ENCODE peak calls at places on chromosome 6, in nine cellular contexts. E is HCT116, Y is vagina, G is heart left ventricle, C is stomach, M is right lobe of liver, X is H54, S is HepG2, A is A549. T is an unnamed sample.

GRCh38 chr6:15697895-15698294 is 35.1 kb upstream of the DTNBP1 start:
- DNase-seq in E (no peak), Y (no peak), G (no peak), C (no peak), M (no peak), X (no peak), S (no peak), A (no peak), T (no peak)

GRCh38 chr6:15249371-15250019 is 3.6 kb downstream of the JARID2 start:
- DNase-seq in E (no peak), Y (no peak), G (no peak), C (no peak), M (no peak), X (no peak), S (no peak), A (no peak), T (peak; percentile 40)

GRCh38 chr6:15350386-15351083 is 104.7 kb downstream of the JARID2 start:
- DNase-seq in E (no peak), Y (no peak), G (no peak), C (no peak), M (no peak), X (no peak), S (no peak), A (no peak), T (no peak)

GRCh38 chr6:5818959-5819358 is 187.8 kb downstream of the NRN1 start:
- DNase-seq in E (no peak), Y (no peak), G (no peak), C (no peak), M (no peak), X (no peak), S (no peak), A (no peak), T (no peak)

GRCh38 chr6:118678866-118679265 is 27.5 kb upstream of the CEP85L start:
- DNase-seq in E (no peak), Y (no peak), G (no peak), C (no peak), M (no peak), X (no peak), S (no peak), A (no peak), T (no peak)

GRCh38 chr6:157013649-157014365 is 236.6 kb downstream of the ARID1B start:
- DNase-seq in E (no peak), Y (no peak), G (no peak), C (no peak), M (no peak), X (no peak), S (no peak), A (no peak), T (no peak)

GRCh38 chr6:106547961-106548453 is 81.3 kb downstream of the RTN4IP1 start:
- DNase-seq in E (no peak), Y (no peak), G (no peak), C (no peak), M (no peak), X (no peak), S (peak; percentile 76), A (no peak), T (no peak)

GRCh38 chr6:168031411-168032382 is 34.2 kb downstream of the KIF25 start:
- DNase-seq in E (no peak), Y (peak; percentile 75), G (no peak), C (no peak), M (peak; percentile 31), X (no peak), S (no peak), A (no peak), T (peak; percentile 41)

GRCh38 chr6:4351857-4352669 is 216.7 kb upstream of the ECI2 start:
- DNase-seq in E (peak; percentile 36), Y (peak; percentile 91), G (peak; percentile 85), C (peak; percentile 28), M (no peak), X (peak; percentile 65), S (no peak), A (peak; percentile 64), T (no peak)

GRCh38 chr6:103800131-103800670 is 1059.5 kb downstream of the HACE1 start:
- DNase-seq in E (no peak), Y (no peak), G (no peak), C (no peak), M (no peak), X (no peak), S (no peak), A (no peak), T (no peak)

GRCh38 chr6:18226451-18226850 is 37.9 kb downstream of the DEK start:
- DNase-seq in E (no peak), Y (no peak), G (no peak), C (no peak), M (no peak), X (no peak), S (no peak), A (no peak), T (no peak)

GRCh38 chr6:135170849-135171248 is 10.3 kb upstream of the MYB start:
- DNase-seq in E (no peak), Y (no peak), G (no peak), C (no peak), M (no peak), X (no peak), S (no peak), A (no peak), T (no peak)

GRCh38 chr6:89209457-89209856 is 7.7 kb downstream of the GABRR1 start:
- DNase-seq in E (no peak), Y (no peak), G (no peak), C (no peak), M (no peak), X (no peak), S (no peak), A (no peak), T (no peak)

GRCh38 chr6:6920984-6921313 is 186.8 kb upstream of the RREB1 start:
- DNase-seq in E (no peak), Y (no peak), G (no peak), C (peak; percentile 74), M (no peak), X (no peak), S (no peak), A (no peak), T (no peak)

GRCh38 chr6:29722773-29723665 is at the start of gene HLA-F:
- DNase-seq in E (peak; percentile 67), Y (peak; percentile 96), G (peak; percentile 90), C (peak; percentile 93), M (peak; percentile 78), X (peak; percentile 88), S (peak; percentile 63), A (peak; percentile 76), T (peak; percentile 91)

GRCh38 chr6:43172127-43173007 is 1.3 kb downstream of the SRF start:
- DNase-seq in E (no peak), Y (no peak), G (peak; percentile 79), C (peak; percentile 39), M (peak; percentile 79), X (peak; percentile 30), S (peak; percentile 29), A (no peak), T (peak; percentile 93)
- TF ChIP-seq POLR2A in E (no peak), Y (no peak), G (no peak), C (no peak), M (peak; percentile 41), X (peak; percentile 14), S (peak; percentile 18), A (no peak), T (no peak)

DNA sequence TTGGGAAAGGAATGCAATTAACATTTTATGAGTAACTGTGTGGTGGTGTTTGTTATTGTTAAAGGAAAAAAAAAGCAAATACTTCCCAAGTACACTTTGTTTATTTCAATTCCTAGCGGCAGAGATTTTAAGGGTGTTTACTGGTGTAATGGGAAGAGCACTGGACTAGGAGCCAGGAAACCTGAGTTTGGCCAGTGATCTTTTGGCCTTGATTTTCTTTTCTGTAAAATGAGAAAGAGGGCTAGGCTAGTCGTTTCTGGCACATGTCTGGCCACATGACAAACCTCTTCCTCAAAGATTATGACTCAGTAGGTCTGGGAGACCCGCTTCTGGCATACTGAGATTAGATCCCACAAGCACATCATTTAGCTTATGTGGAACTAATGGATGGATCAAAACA is 428.1 kb upstream of the NOX3 start:
- DNase-seq in E (no peak), Y (no peak), G (no peak), C (no peak), M (no peak), X (no peak), S (no peak), A (no peak), T (no peak)
- TF ChIP-seq POLR2A in E (no peak), Y (no peak), G (no peak), C (no peak), M (no peak), X (no peak), S (no peak), A (no peak), T (no peak)

DNA sequence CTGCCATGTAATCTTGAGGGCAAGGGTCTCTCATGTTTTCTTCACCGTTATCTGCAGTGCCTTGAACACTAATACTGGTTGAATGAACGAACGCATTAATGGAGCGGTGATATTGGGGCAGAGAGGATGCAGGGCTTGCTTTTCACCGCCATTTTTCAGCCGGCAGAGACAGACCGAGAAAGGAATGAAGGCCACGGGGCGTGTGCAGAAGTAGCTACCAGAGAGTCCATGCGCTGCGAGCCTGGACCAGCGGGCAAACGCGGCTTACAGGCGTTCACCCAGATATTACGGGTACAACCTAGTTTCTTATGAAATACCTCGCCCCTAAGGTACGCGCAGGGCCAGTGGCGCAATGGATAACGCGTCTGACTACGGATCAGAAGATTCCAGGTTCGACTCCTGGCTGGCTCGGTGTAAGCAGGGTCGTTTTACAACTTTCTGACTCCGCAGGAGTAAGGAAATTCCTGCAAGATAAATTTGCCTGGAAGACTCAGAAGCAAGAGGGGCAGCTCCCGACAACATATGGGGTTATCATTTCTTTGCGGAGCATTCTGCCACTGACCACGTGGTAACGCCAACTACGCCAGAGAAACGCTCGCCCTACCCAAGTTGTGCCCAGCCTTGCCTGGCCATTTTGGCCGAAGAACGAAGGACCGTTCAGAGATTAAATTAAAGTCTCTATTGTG is 863 bp upstream of the HMGN4 start:
- DNase-seq in E (peak; percentile 92), Y (peak; percentile 99), G (peak; percentile 92), C (peak; percentile 89), M (peak; percentile 89), X (peak; percentile 60), S (peak; percentile 97), A (no peak), T (peak; percentile 94)
- TF ChIP-seq POLR2A in E (no peak), Y (no peak), G (no peak), C (no peak), M (no peak), X (no peak), S (peak; percentile 32), A (no peak), T (no peak)

DNA sequence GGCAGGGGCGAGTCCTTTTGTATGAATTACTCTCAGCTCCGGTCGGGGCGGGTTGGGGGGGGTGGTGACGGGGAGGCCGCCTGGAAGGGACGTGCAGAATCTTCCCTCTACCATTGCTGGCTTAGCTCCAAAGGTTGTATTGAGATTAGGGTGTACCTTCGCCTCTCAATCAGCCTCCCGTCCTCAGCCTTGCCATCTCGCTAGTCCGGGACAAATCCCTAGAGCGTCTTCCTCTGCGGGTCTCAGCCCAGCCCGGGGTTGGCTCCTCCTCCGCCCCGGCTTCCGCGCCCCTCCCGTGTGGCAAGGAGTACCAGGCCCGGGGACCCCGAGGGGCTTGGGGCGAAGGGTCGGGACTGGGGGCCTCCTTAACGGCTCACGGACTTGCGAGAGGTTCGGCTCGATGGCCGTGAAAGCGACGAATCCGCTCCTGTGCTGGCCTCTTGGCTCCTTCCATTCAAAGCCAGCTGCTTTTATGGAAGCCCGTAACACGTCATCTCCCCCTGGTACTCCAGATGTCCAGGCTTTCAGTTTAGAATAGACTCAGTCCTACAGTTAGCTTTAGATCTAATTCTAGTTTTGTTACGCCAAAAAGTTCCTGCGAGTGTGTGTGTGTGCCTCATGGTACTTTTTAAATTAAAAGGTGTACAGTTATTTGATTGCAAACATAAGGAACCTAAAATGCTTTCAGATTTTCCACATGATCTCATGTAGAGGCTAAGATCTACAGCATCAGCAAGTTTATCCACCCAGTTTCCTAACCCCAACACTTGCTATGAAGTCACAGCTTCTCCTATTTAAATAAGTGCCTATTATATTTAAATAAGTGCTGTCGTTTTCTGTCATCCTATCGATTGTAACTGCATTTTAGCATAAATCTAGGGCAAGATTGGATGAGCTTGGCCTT is 771 bp upstream of the EEF1A1 start:
- DNase-seq in E (no peak), Y (no peak), G (peak; percentile 89), C (no peak), M (peak; percentile 84), X (no peak), S (peak; percentile 69), A (peak; percentile 47), T (peak; percentile 96)
- TF ChIP-seq POLR2A in E (no peak), Y (no peak), G (no peak), C (no peak), M (peak; percentile 29), X (peak; percentile 46), S (peak; percentile 63), A (peak; percentile 36), T (no peak)

T was measured in spleen.